ENCODE peak calls at places on chromosomes 16 and 17, in four cellular contexts. One of them, this sample, is unnamed.
A peak's percentile ranks its signal among the peaks of the same experiment; 100 is the strongest.

GRCh38 chr17:58513913-58514794 is at the start of gene MTMR4:
- DNase-seq in fibroblast of pulmonary artery: peak; percentile 67
- DNase-seq in stomach: peak; percentile 90
- DNase-seq in fibroblast of lung: peak; percentile 66
- DNase-seq in this sample: peak; percentile 60

GRCh38 chr16:23836404-23837291 is 865 bp downstream of the PRKCB start:
- DNase-seq in fibroblast of pulmonary artery: no peak
- DNase-seq in stomach: peak; percentile 48
- DNase-seq in fibroblast of lung: no peak
- DNase-seq in this sample: no peak

GRCh38 chr17:81210466-81210865 is 12.3 kb downstream of the CEP131 start:
- DNase-seq in fibroblast of pulmonary artery: no peak
- DNase-seq in stomach: no peak
- DNase-seq in fibroblast of lung: no peak
- DNase-seq in this sample: no peak

GRCh38 chr17:80283116-80283852 is 22.6 kb downstream of the RNF213 start:
- DNase-seq in fibroblast of pulmonary artery: no peak
- DNase-seq in stomach: no peak
- DNase-seq in fibroblast of lung: no peak
- DNase-seq in this sample: no peak

GRCh38 chr17:61474934-61475333 is 22.7 kb downstream of the TBX4 start:
- DNase-seq in fibroblast of pulmonary artery: no peak
- DNase-seq in stomach: no peak
- DNase-seq in fibroblast of lung: no peak
- DNase-seq in this sample: no peak

GRCh38 chr16:29030086-29030840 is 45.4 kb downstream of the LAT start:
- DNase-seq in fibroblast of pulmonary artery: no peak
- DNase-seq in stomach: no peak
- DNase-seq in fibroblast of lung: no peak
- DNase-seq in this sample: no peak

GRCh38 chr17:37138726-37139125 is 190.0 kb downstream of the AATF start:
- DNase-seq in fibroblast of pulmonary artery: no peak
- DNase-seq in stomach: no peak
- DNase-seq in fibroblast of lung: no peak
- DNase-seq in this sample: no peak

GRCh38 chr17:59837362-59838195 is 55.2 kb downstream of the TUBD1 start:
- DNase-seq in fibroblast of pulmonary artery: peak; percentile 100
- DNase-seq in stomach: peak; percentile 86
- DNase-seq in fibroblast of lung: peak; percentile 100
- DNase-seq in this sample: peak; percentile 100

GRCh38 chr17:49597438-49597837 is 21.8 kb downstream of the NXPH3 start:
- DNase-seq in fibroblast of pulmonary artery: no peak
- DNase-seq in stomach: no peak
- DNase-seq in fibroblast of lung: no peak
- DNase-seq in this sample: no peak

GRCh38 chr16:13307255-13307654 is 405.9 kb downstream of the SHISA9 start:
- DNase-seq in fibroblast of pulmonary artery: no peak
- DNase-seq in stomach: no peak
- DNase-seq in fibroblast of lung: no peak
- DNase-seq in this sample: no peak

GRCh38 chr17:83067718-83068261 is 11.6 kb upstream of the METRNL start:
- DNase-seq in fibroblast of pulmonary artery: no peak
- DNase-seq in stomach: no peak
- DNase-seq in fibroblast of lung: peak; percentile 17
- DNase-seq in this sample: peak; percentile 41

GRCh38 chr16:87391324-87391949 is 699 bp upstream of the MAP1LC3B start:
- DNase-seq in fibroblast of pulmonary artery: peak; percentile 31
- DNase-seq in stomach: peak; percentile 58
- DNase-seq in fibroblast of lung: peak; percentile 31
- DNase-seq in this sample: peak; percentile 49

GRCh38 chr16:82118749-82119148 is 51.3 kb downstream of the MPHOSPH6 start:
- DNase-seq in fibroblast of pulmonary artery: no peak
- DNase-seq in stomach: no peak
- DNase-seq in fibroblast of lung: no peak
- DNase-seq in this sample: no peak

GRCh38 chr16:74521691-74522090 is 85.2 kb downstream of the GLG1 start:
- DNase-seq in fibroblast of pulmonary artery: peak; percentile 59
- DNase-seq in stomach: no peak
- DNase-seq in fibroblast of lung: peak; percentile 15
- DNase-seq in this sample: peak; percentile 49

GRCh38 chr16:83037102-83037501 is 410.3 kb downstream of the CDH13 start:
- DNase-seq in fibroblast of pulmonary artery: no peak
- DNase-seq in stomach: no peak
- DNase-seq in fibroblast of lung: no peak
- DNase-seq in this sample: no peak

GRCh38 chr17:28878981-28879380 is 18.6 kb downstream of the FLOT2 start:
- DNase-seq in fibroblast of pulmonary artery: peak; percentile 58
- DNase-seq in stomach: peak; percentile 35
- DNase-seq in fibroblast of lung: peak; percentile 44
- DNase-seq in this sample: peak; percentile 55

GRCh38 chr16:85520853-85521736 is 92.0 kb upstream of the GSE1 start:
- DNase-seq in fibroblast of pulmonary artery: no peak
- DNase-seq in stomach: peak; percentile 97
- DNase-seq in fibroblast of lung: no peak
- DNase-seq in this sample: no peak

GRCh38 chr16:22232277-22233049 is 26.4 kb downstream of the EEF2K start:
- DNase-seq in fibroblast of pulmonary artery: peak; percentile 25
- DNase-seq in stomach: peak; percentile 90
- DNase-seq in fibroblast of lung: peak; percentile 16
- DNase-seq in this sample: peak; percentile 49

GRCh38 chr17:45296003-45296832 is 20.6 kb downstream of the MAP3K14 start:
- DNase-seq in fibroblast of pulmonary artery: peak; percentile 63
- DNase-seq in stomach: no peak
- DNase-seq in fibroblast of lung: no peak
- DNase-seq in this sample: peak; percentile 66

GRCh38 chr16:67183-67791 is 5.1 kb downstream of the RHBDF1 start:
- DNase-seq in fibroblast of pulmonary artery: no peak
- DNase-seq in stomach: no peak
- DNase-seq in fibroblast of lung: no peak
- DNase-seq in this sample: no peak

GRCh38 chr16:25014500-25015147 is 545 bp downstream of the ARHGAP17 start:
- DNase-seq in fibroblast of pulmonary artery: peak; percentile 58
- DNase-seq in stomach: peak; percentile 45
- DNase-seq in fibroblast of lung: peak; percentile 52
- DNase-seq in this sample: peak; percentile 61

GRCh38 chr17:74990581-74991105 is 3.2 kb downstream of the CDR2L start:
- DNase-seq in fibroblast of pulmonary artery: no peak
- DNase-seq in stomach: no peak
- DNase-seq in fibroblast of lung: no peak
- DNase-seq in this sample: no peak

GRCh38 chr17:17511971-17512858 is 16.0 kb upstream of the RASD1 start:
- DNase-seq in fibroblast of pulmonary artery: peak; percentile 78
- DNase-seq in stomach: peak; percentile 52
- DNase-seq in fibroblast of lung: peak; percentile 83
- DNase-seq in this sample: peak; percentile 83

GRCh38 chr17:45298546-45299285 is 18.1 kb downstream of the MAP3K14 start:
- DNase-seq in fibroblast of pulmonary artery: no peak
- DNase-seq in stomach: no peak
- DNase-seq in fibroblast of lung: no peak
- DNase-seq in this sample: peak; percentile 65

GRCh38 chr17:50909765-50910661 is 43.9 kb upstream of the TOB1 start:
- DNase-seq in fibroblast of pulmonary artery: no peak
- DNase-seq in stomach: no peak
- DNase-seq in fibroblast of lung: no peak
- DNase-seq in this sample: no peak

GRCh38 chr16:30068750-30069574 is 3.4 kb downstream of the ALDOA start:
- DNase-seq in fibroblast of pulmonary artery: peak; percentile 47
- DNase-seq in stomach: no peak
- DNase-seq in fibroblast of lung: no peak
- DNase-seq in this sample: peak; percentile 43

GRCh38 chr17:67779098-67779672 is 46.1 kb upstream of the BPTF start:
- DNase-seq in fibroblast of pulmonary artery: peak; percentile 73
- DNase-seq in stomach: peak; percentile 44
- DNase-seq in fibroblast of lung: peak; percentile 81
- DNase-seq in this sample: peak; percentile 85

GRCh38 chr17:74992223-74992622 is 4.8 kb downstream of the CDR2L start:
- DNase-seq in fibroblast of pulmonary artery: no peak
- DNase-seq in stomach: no peak
- DNase-seq in fibroblast of lung: no peak
- DNase-seq in this sample: no peak

DNA sequence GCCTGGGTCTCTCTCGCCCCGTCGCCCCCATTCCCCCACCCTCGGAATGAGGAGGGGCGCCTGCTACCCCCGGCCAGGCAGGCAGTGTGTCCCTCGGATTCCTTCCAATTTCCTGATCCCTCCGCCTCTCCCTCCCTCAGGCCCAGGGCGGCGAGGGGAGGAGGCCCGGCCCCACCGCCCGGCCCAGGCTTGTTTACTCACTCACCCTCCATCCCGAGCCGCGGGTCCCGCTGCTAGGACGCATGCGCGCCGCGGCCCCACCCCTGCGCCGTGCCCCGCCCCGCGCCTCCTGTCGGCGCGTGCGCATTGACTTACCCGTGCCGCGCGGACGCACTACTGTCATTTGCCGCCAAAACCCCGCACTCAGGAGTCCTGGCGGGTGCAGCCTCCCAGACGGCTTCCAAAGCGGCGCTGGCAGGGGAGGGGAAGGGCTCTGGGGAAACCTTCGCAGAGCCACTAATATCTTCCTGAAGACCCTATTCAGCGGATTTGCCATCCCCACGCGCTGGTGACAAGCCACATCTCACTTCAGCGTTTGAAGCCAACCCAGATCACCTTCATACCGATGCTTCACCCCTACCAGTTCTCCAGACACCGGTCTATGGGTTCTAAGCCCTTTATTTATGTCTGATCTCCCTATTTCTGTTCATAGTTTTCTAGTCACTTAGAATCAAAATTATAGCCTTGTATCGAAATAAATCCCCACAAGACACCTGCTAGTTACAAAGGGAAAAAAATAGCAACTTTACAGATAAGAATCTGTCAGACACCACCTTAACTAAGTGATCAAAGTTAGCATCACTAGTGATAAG is at the start of gene EZH1:
- DNase-seq in fibroblast of pulmonary artery: peak; percentile 91
- DNase-seq in stomach: peak; percentile 94
- DNase-seq in fibroblast of lung: peak; percentile 88
- DNase-seq in this sample: peak; percentile 91
- TF ChIP-seq CTCF in fibroblast of pulmonary artery: no peak
- TF ChIP-seq CTCF in stomach: no peak
- TF ChIP-seq CTCF in fibroblast of lung: no peak
- TF ChIP-seq CTCF in this sample: no peak

GRCh38 chr17:77382966-77383612 is 242.3 kb downstream of the SEC14L1 start:
- DNase-seq in fibroblast of pulmonary artery: peak; percentile 72
- DNase-seq in stomach: no peak
- DNase-seq in fibroblast of lung: peak; percentile 96
- DNase-seq in this sample: peak; percentile 73
- H3K4me3 ChIP-seq in fibroblast of pulmonary artery: no peak overlapping the region
- H3K4me3 ChIP-seq in stomach: no peak overlapping the region
- H3K4me3 ChIP-seq in fibroblast of lung: no peak overlapping the region
- H3K4me3 ChIP-seq in this sample: no peak overlapping the region

GRCh38 chr17:7997186-7997585 is 5.2 kb upstream of the GUCY2D start:
- DNase-seq in fibroblast of pulmonary artery: peak; percentile 51
- DNase-seq in stomach: peak; percentile 73
- DNase-seq in fibroblast of lung: peak; percentile 44
- DNase-seq in this sample: peak; percentile 56
- TF ChIP-seq CTCF in fibroblast of pulmonary artery: peak; percentile 56
- TF ChIP-seq CTCF in stomach: peak; percentile 18
- TF ChIP-seq CTCF in fibroblast of lung: no peak
- TF ChIP-seq CTCF in this sample: peak; percentile 51

GRCh38 chr16:26643519-26643918 is 423.2 kb upstream of the C16orf82 start:
- DNase-seq in fibroblast of pulmonary artery: no peak
- DNase-seq in stomach: no peak
- DNase-seq in fibroblast of lung: no peak
- DNase-seq in this sample: no peak
- H3K4me3 ChIP-seq in fibroblast of pulmonary artery: no peak overlapping the region
- H3K4me3 ChIP-seq in stomach: no peak overlapping the region
- H3K4me3 ChIP-seq in fibroblast of lung: no peak overlapping the region
- H3K4me3 ChIP-seq in this sample: no peak overlapping the region

GRCh38 chr16:67456383-67457140 is 24.4 kb downstream of the ATP6V0D1 start:
- DNase-seq in fibroblast of pulmonary artery: peak; percentile 63
- DNase-seq in stomach: peak; percentile 76
- DNase-seq in fibroblast of lung: peak; percentile 63
- DNase-seq in this sample: peak; percentile 82
- TF ChIP-seq CTCF in fibroblast of pulmonary artery: peak; percentile 61
- TF ChIP-seq CTCF in stomach: peak; percentile 43
- TF ChIP-seq CTCF in fibroblast of lung: peak; percentile 59
- TF ChIP-seq CTCF in this sample: peak; percentile 65

DNA sequence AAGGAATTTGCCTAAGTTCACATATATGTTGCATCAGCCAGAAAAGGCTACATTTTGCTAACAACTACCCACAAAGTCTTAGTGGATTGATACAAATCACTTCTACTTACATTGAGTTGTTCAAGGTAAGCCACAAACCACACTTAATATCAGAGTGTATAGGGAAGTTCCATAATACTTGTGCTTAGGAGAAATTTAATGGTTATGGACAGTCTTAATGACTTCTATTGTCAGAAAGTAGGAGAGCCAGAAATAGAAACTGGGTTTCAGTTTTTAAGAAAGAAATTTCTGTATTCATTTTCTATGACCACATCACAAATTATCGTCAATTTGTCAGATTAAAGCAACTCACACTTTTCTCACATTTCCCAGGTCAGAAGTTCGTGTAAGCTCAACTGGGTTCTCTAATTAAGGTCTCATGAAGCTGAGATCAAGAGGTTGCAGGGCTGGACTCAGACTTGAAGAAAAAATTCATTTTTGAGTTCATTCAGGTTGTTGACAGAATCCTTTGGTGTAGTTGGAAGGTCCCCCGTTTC is 695.7 kb downstream of the CDH11 start:
- DNase-seq in fibroblast of pulmonary artery: no peak
- DNase-seq in stomach: no peak
- DNase-seq in fibroblast of lung: no peak
- DNase-seq in this sample: no peak
- H3K4me3 ChIP-seq in fibroblast of pulmonary artery: no peak overlapping the region
- H3K4me3 ChIP-seq in stomach: no peak overlapping the region
- H3K4me3 ChIP-seq in fibroblast of lung: no peak overlapping the region
- H3K4me3 ChIP-seq in this sample: no peak overlapping the region

GRCh38 chr17:8968503-8968902 is 3.0 kb upstream of the PIK3R5 start:
- DNase-seq in fibroblast of pulmonary artery: no peak
- DNase-seq in stomach: no peak
- DNase-seq in fibroblast of lung: no peak
- DNase-seq in this sample: no peak
- TF ChIP-seq CTCF in fibroblast of pulmonary artery: no peak
- TF ChIP-seq CTCF in stomach: no peak
- TF ChIP-seq CTCF in fibroblast of lung: no peak
- TF ChIP-seq CTCF in this sample: no peak

DNA sequence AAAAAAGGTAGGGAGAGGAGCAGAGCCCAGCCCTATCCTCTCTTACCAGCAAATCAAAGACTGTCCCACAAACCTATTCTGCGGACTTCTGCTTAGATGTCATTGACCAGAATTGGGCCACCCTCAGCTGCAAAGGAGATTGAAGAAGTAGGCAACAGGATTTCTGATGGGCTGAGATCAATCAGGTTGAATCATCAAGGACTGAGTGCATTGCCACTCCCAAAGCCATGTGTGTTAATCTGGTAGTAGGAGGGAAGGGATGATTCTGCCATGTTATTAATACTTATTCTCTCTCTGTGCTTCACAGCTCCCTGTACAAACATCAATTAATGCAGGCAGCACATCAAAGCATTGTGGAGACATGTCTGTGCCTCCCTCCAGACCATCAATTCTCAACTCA is 11.5 kb downstream of the LRRC3C start:
- DNase-seq in fibroblast of pulmonary artery: no peak
- DNase-seq in stomach: no peak
- DNase-seq in fibroblast of lung: no peak
- DNase-seq in this sample: no peak
- H3K4me3 ChIP-seq in fibroblast of pulmonary artery: no peak overlapping the region
- H3K4me3 ChIP-seq in stomach: no peak overlapping the region
- H3K4me3 ChIP-seq in fibroblast of lung: no peak overlapping the region
- H3K4me3 ChIP-seq in this sample: no peak overlapping the region

GRCh38 chr16:4377573-4378146 is 6.0 kb downstream of the VASN start:
- DNase-seq in fibroblast of pulmonary artery: no peak
- DNase-seq in stomach: peak; percentile 53
- DNase-seq in fibroblast of lung: no peak
- DNase-seq in this sample: no peak
- TF ChIP-seq CTCF in fibroblast of pulmonary artery: no peak
- TF ChIP-seq CTCF in stomach: no peak
- TF ChIP-seq CTCF in fibroblast of lung: no peak
- TF ChIP-seq CTCF in this sample: peak; percentile 16

GRCh38 chr17:6654816-6655731 is 3.5 kb downstream of the C17orf100 start:
- DNase-seq in fibroblast of pulmonary artery: peak; percentile 10
- DNase-seq in stomach: peak; percentile 52
- DNase-seq in fibroblast of lung: no peak
- DNase-seq in this sample: no peak
- H3K4me3 ChIP-seq in fibroblast of pulmonary artery: no peak overlapping the region
- H3K4me3 ChIP-seq in stomach: peak overlapping the region; percentile 16
- H3K4me3 ChIP-seq in fibroblast of lung: no peak overlapping the region
- H3K4me3 ChIP-seq in this sample: no peak overlapping the region

This sample was measured in cardiac fibroblast.